ENCODE peak calls at places on chromosome 21, in five cellular contexts. Z is breast epithelium, Y is mucosa of descending colon, U is psoas muscle, I is A549. N is an unnamed sample.

GRCh38 chr21:37095821-37096220 is 22.8 kb downstream of the TTC3 start:
- DNase-seq in Z (no peak), Y (no peak), U (no peak), I (no peak), N (no peak)

GRCh38 chr21:23887709-23888303 is 1719.5 kb downstream of the MRPL39 start:
- DNase-seq in Z (no peak), Y (no peak), U (no peak), I (no peak), N (no peak)

GRCh38 chr21:44764319-44765230 is 37.0 kb downstream of the UBE2G2 start:
- DNase-seq in Z (no peak), Y (no peak), U (no peak), I (no peak), N (no peak)

GRCh38 chr21:32940079-32941014 is 85.4 kb upstream of the OLIG2 start:
- DNase-seq in Z (no peak), Y (peak; percentile 43), U (no peak), I (peak; percentile 42), N (no peak)

GRCh38 chr21:39969691-39970364 is 102.6 kb downstream of the PCP4 start:
- DNase-seq in Z (no peak), Y (no peak), U (no peak), I (no peak), N (no peak)

GRCh38 chr21:35145626-35146236 is 96.6 kb upstream of the RUNX1 start:
- DNase-seq in Z (no peak), Y (no peak), U (no peak), I (no peak), N (no peak)

GRCh38 chr21:14259669-14260458 is 43.9 kb downstream of the RBM11 start:
- DNase-seq in Z (no peak), Y (peak; percentile 42), U (no peak), I (peak; percentile 37), N (no peak)

GRCh38 chr21:35904995-35905972 is 155.0 kb downstream of the SETD4 start:
- DNase-seq in Z (no peak), Y (no peak), U (peak; percentile 57), I (no peak), N (no peak)

GRCh38 chr21:26597981-26598380 is 24.9 kb upstream of the CYYR1 start:
- DNase-seq in Z (no peak), Y (no peak), U (no peak), I (no peak), N (no peak)

GRCh38 chr21:37564924-37565529 is 198.5 kb downstream of the DYRK1A start:
- DNase-seq in Z (no peak), Y (no peak), U (peak; percentile 58), I (peak; percentile 58), N (no peak)

GRCh38 chr21:17196619-17197018 is 316.2 kb upstream of the CXADR start:
- DNase-seq in Z (no peak), Y (no peak), U (no peak), I (no peak), N (no peak)

GRCh38 chr21:45882641-45883040 is 98.9 kb upstream of the COL6A1 start:
- DNase-seq in Z (no peak), Y (no peak), U (peak; percentile 30), I (no peak), N (no peak)

GRCh38 chr21:45880097-45881068 is 101.2 kb upstream of the COL6A1 start:
- DNase-seq in Z (no peak), Y (peak; percentile 85), U (peak; percentile 80), I (peak; percentile 68), N (peak; percentile 64)

GRCh38 chr21:45886610-45887026 is 95.0 kb upstream of the COL6A1 start:
- DNase-seq in Z (no peak), Y (no peak), U (peak; percentile 39), I (no peak), N (no peak)

GRCh38 chr21:45885597-45885929 is 96.0 kb upstream of the COL6A1 start:
- DNase-seq in Z (no peak), Y (no peak), U (no peak), I (no peak), N (no peak)

GRCh38 chr21:45883090-45883489 is 98.5 kb upstream of the COL6A1 start:
- DNase-seq in Z (no peak), Y (no peak), U (no peak), I (no peak), N (no peak)
- H3K4me1 ChIP-seq in Z (no peaks in the 10 kb centered on the region), Y (peaks cover 5% of the 10 kb centered on the region), U (no peaks in the 10 kb centered on the region), I (no peaks in the 10 kb centered on the region), N (no peaks in the 10 kb centered on the region)

GRCh38 chr21:42411197-42411869 is 7.6 kb downstream of the UBASH3A start:
- DNase-seq in Z (no peak), Y (no peak), U (no peak), I (peak; percentile 25), N (no peak)
- TF ChIP-seq CTCF in Z (no peak), Y (no peak), U (no peak), I (peak; percentile 8), N (no peak)

GRCh38 chr21:38815060-38815405 is 9.3 kb downstream of the ETS2 start:
- DNase-seq in Z (no peak), Y (peak; percentile 21), U (no peak), I (no peak), N (no peak)

GRCh38 chr21:38813143-38813542 is 7.4 kb downstream of the ETS2 start:
- DNase-seq in Z (no peak), Y (no peak), U (no peak), I (no peak), N (no peak)

GRCh38 chr21:38813554-38813953 is 7.8 kb downstream of the ETS2 start:
- DNase-seq in Z (no peak), Y (peak; percentile 17), U (no peak), I (no peak), N (no peak)

GRCh38 chr21:38816400-38816973 is 10.8 kb downstream of the ETS2 start:
- DNase-seq in Z (no peak), Y (no peak), U (no peak), I (no peak), N (no peak)

GRCh38 chr21:38814126-38815059 is 8.7 kb downstream of the ETS2 start:
- DNase-seq in Z (no peak), Y (peak; percentile 23), U (no peak), I (no peak), N (no peak)
- H3K4me1 ChIP-seq in Z (no peaks in the 10 kb centered on the region), Y (peaks cover 58% of the 10 kb centered on the region), U (peaks cover 39% of the 10 kb centered on the region), I (peaks cover 76% of the 10 kb centered on the region), N (peaks cover 18% of the 10 kb centered on the region)

GRCh38 chr21:31903896-31904295 is 31.1 kb downstream of the HUNK start:
- DNase-seq in Z (no peak), Y (no peak), U (no peak), I (no peak), N (no peak)
- TF ChIP-seq CTCF in Z (no peak), Y (no peak), U (no peak), I (no peak), N (no peak)